ENCODE peak calls at places on chromosomes 16 and 17, in six cellular contexts. A, V, T, I, N and O are unnamed samples.

GRCh38 chr16:55539049-55539448 is 27.4 kb upstream of the CAPNS2 start:
- DNase-seq in A (no peak), V (peak), N (no peak), I (no peak), T (peak), O (no peak)

GRCh38 chr17:58326609-58327341 is 1.8 kb downstream of the TSPOAP1 start:
- DNase-seq in A (no peak), T (no peak), I (no peak), V (no peak), N (no peak), O (no peak)

GRCh38 chr17:73334771-73335513 is 23.1 kb upstream of the CDC42EP4 start:
- DNase-seq in T (no peak), A (no peak), V (no peak), I (no peak), N (no peak), O (no peak)

GRCh38 chr17:45341389-45342158 is 24.8 kb upstream of the MAP3K14 start:
- DNase-seq in T (no peak), N (no peak), V (no peak), I (no peak), A (peak), O (no peak)

GRCh38 chr16:87849419-87850008 is 19.8 kb downstream of the SLC7A5 start:
- DNase-seq in N (no peak), V (no peak), A (no peak), I (no peak), T (no peak), O (no peak)

GRCh38 chr16:1775846-1776671 is 3.1 kb upstream of the MRPS34 start:
- DNase-seq in N (no peak), I (no peak), T (no peak), A (no peak), V (no peak), O (no peak)

GRCh38 chr17:59002848-59003247 is 103.8 kb downstream of the TRIM37 start:
- DNase-seq in A (no peak), T (no peak), V (no peak), I (no peak), N (no peak), O (no peak)

GRCh38 chr16:57533618-57534336 is 2.6 kb downstream of the CCDC102A start:
- DNase-seq in V (no peak), N (no peak), I (no peak), A (peak), T (no peak), O (no peak)

GRCh38 chr17:50443492-50444051 is 17.6 kb downstream of the ACSF2 start:
- DNase-seq in N (no peak), A (peak), T (peak), I (no peak), V (no peak), O (no peak)

GRCh38 chr17:57645950-57646686 is 99.0 kb downstream of the CCDC182 start:
- DNase-seq in V (no peak), A (no peak), I (no peak), N (peak), T (peak), O (peak)

GRCh38 chr16:81513204-81514040 is 68.8 kb downstream of the CMIP start:
- DNase-seq in T (no peak), V (peak), N (no peak), A (peak), I (no peak), O (no peak)

GRCh38 chr17:83006515-83007455 is 72.6 kb upstream of the METRNL start:
- DNase-seq in A (peak), T (no peak), N (no peak), I (no peak), V (no peak), O (no peak)